ENCODE peak calls at places on chromosome 1, in eight cellular contexts. One of them, this sample, is unnamed.

GRCh38 chr1:67555487-67556296 is 125.5 kb upstream of the SERBP1 start:
- DNase-seq in effector CD4-positive, alpha-beta T cell: no peak
- DNase-seq in naive B cell: no peak
- DNase-seq in fibroblast of lung: no peak
- DNase-seq in C1 segment of cervical spinal cord: no peak
- DNase-seq in NCI-H1092 treated with DMSO at 0.1 percent for 48 hours: no peak
- DNase-seq in fibroblast of mammary gland: no peak
- DNase-seq in stimulated activated naive CD4-positive, alpha-beta T cell treated with Interleukin-2 at 50 U/mL for 16 hours: no peak
- DNase-seq in this sample: no peak

GRCh38 chr1:33050221-33051076 is 13.8 kb upstream of the AK2 start:
- DNase-seq in C1 segment of cervical spinal cord: no peak
- DNase-seq in fibroblast of lung: peak
- DNase-seq in fibroblast of mammary gland: peak
- DNase-seq in stimulated activated naive CD4-positive, alpha-beta T cell treated with Interleukin-2 at 50 U/mL for 16 hours: no peak
- DNase-seq in effector CD4-positive, alpha-beta T cell: no peak
- DNase-seq in NCI-H1092 treated with DMSO at 0.1 percent for 48 hours: no peak
- DNase-seq in naive B cell: no peak
- DNase-seq in this sample: no peak

GRCh38 chr1:110673197-110673701 is 1.5 kb downstream of the KCNA3 start:
- DNase-seq in fibroblast of lung: no peak
- DNase-seq in fibroblast of mammary gland: no peak
- DNase-seq in stimulated activated naive CD4-positive, alpha-beta T cell treated with Interleukin-2 at 50 U/mL for 16 hours: peak
- DNase-seq in NCI-H1092 treated with DMSO at 0.1 percent for 48 hours: peak
- DNase-seq in effector CD4-positive, alpha-beta T cell: no peak
- DNase-seq in naive B cell: no peak
- DNase-seq in C1 segment of cervical spinal cord: no peak
- DNase-seq in this sample: no peak

GRCh38 chr1:171213559-171214454 is 28.7 kb downstream of the FMO2 start:
- DNase-seq in NCI-H1092 treated with DMSO at 0.1 percent for 48 hours: no peak
- DNase-seq in fibroblast of lung: no peak
- DNase-seq in naive B cell: no peak
- DNase-seq in effector CD4-positive, alpha-beta T cell: no peak
- DNase-seq in stimulated activated naive CD4-positive, alpha-beta T cell treated with Interleukin-2 at 50 U/mL for 16 hours: no peak
- DNase-seq in fibroblast of mammary gland: no peak
- DNase-seq in C1 segment of cervical spinal cord: no peak
- DNase-seq in this sample: no peak

GRCh38 chr1:31152181-31152768 is 86.8 kb upstream of the PUM1 start:
- DNase-seq in naive B cell: no peak
- DNase-seq in stimulated activated naive CD4-positive, alpha-beta T cell treated with Interleukin-2 at 50 U/mL for 16 hours: no peak
- DNase-seq in NCI-H1092 treated with DMSO at 0.1 percent for 48 hours: no peak
- DNase-seq in effector CD4-positive, alpha-beta T cell: no peak
- DNase-seq in C1 segment of cervical spinal cord: no peak
- DNase-seq in fibroblast of mammary gland: peak
- DNase-seq in fibroblast of lung: peak
- DNase-seq in this sample: no peak

GRCh38 chr1:203034422-203035110 is 8.3 kb downstream of the PPFIA4 start:
- DNase-seq in C1 segment of cervical spinal cord: no peak
- DNase-seq in effector CD4-positive, alpha-beta T cell: no peak
- DNase-seq in NCI-H1092 treated with DMSO at 0.1 percent for 48 hours: no peak
- DNase-seq in fibroblast of lung: no peak
- DNase-seq in naive B cell: no peak
- DNase-seq in fibroblast of mammary gland: no peak
- DNase-seq in stimulated activated naive CD4-positive, alpha-beta T cell treated with Interleukin-2 at 50 U/mL for 16 hours: no peak
- DNase-seq in this sample: no peak

GRCh38 chr1:18661404-18662285 is 31.0 kb downstream of the PAX7 start:
- DNase-seq in fibroblast of mammary gland: no peak
- DNase-seq in fibroblast of lung: no peak
- DNase-seq in C1 segment of cervical spinal cord: no peak
- DNase-seq in NCI-H1092 treated with DMSO at 0.1 percent for 48 hours: peak
- DNase-seq in effector CD4-positive, alpha-beta T cell: no peak
- DNase-seq in naive B cell: no peak
- DNase-seq in stimulated activated naive CD4-positive, alpha-beta T cell treated with Interleukin-2 at 50 U/mL for 16 hours: no peak
- DNase-seq in this sample: no peak

GRCh38 chr1:59766463-59766862 is 48.3 kb upstream of the HOOK1 start:
- DNase-seq in stimulated activated naive CD4-positive, alpha-beta T cell treated with Interleukin-2 at 50 U/mL for 16 hours: no peak
- DNase-seq in fibroblast of lung: no peak
- DNase-seq in C1 segment of cervical spinal cord: no peak
- DNase-seq in effector CD4-positive, alpha-beta T cell: no peak
- DNase-seq in naive B cell: no peak
- DNase-seq in NCI-H1092 treated with DMSO at 0.1 percent for 48 hours: no peak
- DNase-seq in fibroblast of mammary gland: no peak
- DNase-seq in this sample: no peak

GRCh38 chr1:155006601-155007101 is 4.0 kb downstream of the ZBTB7B start:
- DNase-seq in fibroblast of lung: peak
- DNase-seq in NCI-H1092 treated with DMSO at 0.1 percent for 48 hours: no peak
- DNase-seq in C1 segment of cervical spinal cord: no peak
- DNase-seq in naive B cell: peak
- DNase-seq in effector CD4-positive, alpha-beta T cell: no peak
- DNase-seq in fibroblast of mammary gland: no peak
- DNase-seq in stimulated activated naive CD4-positive, alpha-beta T cell treated with Interleukin-2 at 50 U/mL for 16 hours: peak
- DNase-seq in this sample: peak

GRCh38 chr1:20485527-20486456 is at the start of gene CAMK2N1:
- DNase-seq in effector CD4-positive, alpha-beta T cell: peak
- DNase-seq in C1 segment of cervical spinal cord: peak
- DNase-seq in NCI-H1092 treated with DMSO at 0.1 percent for 48 hours: peak
- DNase-seq in stimulated activated naive CD4-positive, alpha-beta T cell treated with Interleukin-2 at 50 U/mL for 16 hours: peak
- DNase-seq in fibroblast of mammary gland: peak
- DNase-seq in fibroblast of lung: peak
- DNase-seq in naive B cell: peak
- DNase-seq in this sample: peak

GRCh38 chr1:172496678-172497077 is 36.3 kb upstream of the SUCO start:
- DNase-seq in NCI-H1092 treated with DMSO at 0.1 percent for 48 hours: no peak
- DNase-seq in effector CD4-positive, alpha-beta T cell: no peak
- DNase-seq in C1 segment of cervical spinal cord: no peak
- DNase-seq in naive B cell: no peak
- DNase-seq in fibroblast of mammary gland: no peak
- DNase-seq in stimulated activated naive CD4-positive, alpha-beta T cell treated with Interleukin-2 at 50 U/mL for 16 hours: no peak
- DNase-seq in fibroblast of lung: no peak
- DNase-seq in this sample: no peak

GRCh38 chr1:46062651-46063319 is 69.6 kb downstream of the PIK3R3 start:
- DNase-seq in effector CD4-positive, alpha-beta T cell: no peak
- DNase-seq in stimulated activated naive CD4-positive, alpha-beta T cell treated with Interleukin-2 at 50 U/mL for 16 hours: peak
- DNase-seq in NCI-H1092 treated with DMSO at 0.1 percent for 48 hours: no peak
- DNase-seq in fibroblast of mammary gland: peak
- DNase-seq in fibroblast of lung: peak
- DNase-seq in naive B cell: no peak
- DNase-seq in C1 segment of cervical spinal cord: no peak
- DNase-seq in this sample: no peak

GRCh38 chr1:63326473-63327380 is 4.4 kb downstream of the FOXD3 start:
- DNase-seq in stimulated activated naive CD4-positive, alpha-beta T cell treated with Interleukin-2 at 50 U/mL for 16 hours: no peak
- DNase-seq in C1 segment of cervical spinal cord: no peak
- DNase-seq in effector CD4-positive, alpha-beta T cell: no peak
- DNase-seq in NCI-H1092 treated with DMSO at 0.1 percent for 48 hours: no peak
- DNase-seq in fibroblast of lung: peak
- DNase-seq in naive B cell: no peak
- DNase-seq in fibroblast of mammary gland: no peak
- DNase-seq in this sample: no peak

GRCh38 chr1:85279463-85280080 is 3.1 kb upstream of the BCL10 start:
- DNase-seq in fibroblast of mammary gland: no peak
- DNase-seq in stimulated activated naive CD4-positive, alpha-beta T cell treated with Interleukin-2 at 50 U/mL for 16 hours: no peak
- DNase-seq in effector CD4-positive, alpha-beta T cell: no peak
- DNase-seq in C1 segment of cervical spinal cord: no peak
- DNase-seq in fibroblast of lung: no peak
- DNase-seq in NCI-H1092 treated with DMSO at 0.1 percent for 48 hours: no peak
- DNase-seq in naive B cell: no peak
- DNase-seq in this sample: no peak

GRCh38 chr1:39214998-39215873 is 10.7 kb downstream of the MACF1 start:
- DNase-seq in stimulated activated naive CD4-positive, alpha-beta T cell treated with Interleukin-2 at 50 U/mL for 16 hours: peak
- DNase-seq in fibroblast of mammary gland: no peak
- DNase-seq in naive B cell: peak
- DNase-seq in C1 segment of cervical spinal cord: no peak
- DNase-seq in fibroblast of lung: no peak
- DNase-seq in effector CD4-positive, alpha-beta T cell: peak
- DNase-seq in NCI-H1092 treated with DMSO at 0.1 percent for 48 hours: no peak
- DNase-seq in this sample: peak

GRCh38 chr1:59342801-59343575 is 46.1 kb downstream of the FGGY start:
- DNase-seq in C1 segment of cervical spinal cord: no peak
- DNase-seq in fibroblast of mammary gland: no peak
- DNase-seq in effector CD4-positive, alpha-beta T cell: no peak
- DNase-seq in naive B cell: no peak
- DNase-seq in stimulated activated naive CD4-positive, alpha-beta T cell treated with Interleukin-2 at 50 U/mL for 16 hours: no peak
- DNase-seq in fibroblast of lung: no peak
- DNase-seq in NCI-H1092 treated with DMSO at 0.1 percent for 48 hours: no peak
- DNase-seq in this sample: no peak

GRCh38 chr1:95509989-95510388 is 276.0 kb downstream of the RWDD3 start:
- DNase-seq in fibroblast of lung: no peak
- DNase-seq in stimulated activated naive CD4-positive, alpha-beta T cell treated with Interleukin-2 at 50 U/mL for 16 hours: no peak
- DNase-seq in NCI-H1092 treated with DMSO at 0.1 percent for 48 hours: no peak
- DNase-seq in fibroblast of mammary gland: no peak
- DNase-seq in naive B cell: no peak
- DNase-seq in effector CD4-positive, alpha-beta T cell: no peak
- DNase-seq in C1 segment of cervical spinal cord: no peak
- DNase-seq in this sample: no peak

GRCh38 chr1:52668711-52669110 is 29.4 kb downstream of the COA7 start:
- DNase-seq in C1 segment of cervical spinal cord: no peak
- DNase-seq in fibroblast of lung: no peak
- DNase-seq in naive B cell: no peak
- DNase-seq in NCI-H1092 treated with DMSO at 0.1 percent for 48 hours: no peak
- DNase-seq in stimulated activated naive CD4-positive, alpha-beta T cell treated with Interleukin-2 at 50 U/mL for 16 hours: no peak
- DNase-seq in fibroblast of mammary gland: peak
- DNase-seq in effector CD4-positive, alpha-beta T cell: no peak
- DNase-seq in this sample: no peak

GRCh38 chr1:70891444-70891843 is 156.2 kb downstream of the PTGER3 start:
- DNase-seq in fibroblast of lung: no peak
- DNase-seq in C1 segment of cervical spinal cord: no peak
- DNase-seq in NCI-H1092 treated with DMSO at 0.1 percent for 48 hours: no peak
- DNase-seq in fibroblast of mammary gland: no peak
- DNase-seq in stimulated activated naive CD4-positive, alpha-beta T cell treated with Interleukin-2 at 50 U/mL for 16 hours: no peak
- DNase-seq in naive B cell: no peak
- DNase-seq in effector CD4-positive, alpha-beta T cell: no peak
- DNase-seq in this sample: no peak

GRCh38 chr1:233379869-233380438 is 52.4 kb downstream of the MAP3K21 start:
- DNase-seq in naive B cell: no peak
- DNase-seq in C1 segment of cervical spinal cord: no peak
- DNase-seq in stimulated activated naive CD4-positive, alpha-beta T cell treated with Interleukin-2 at 50 U/mL for 16 hours: no peak
- DNase-seq in fibroblast of lung: no peak
- DNase-seq in NCI-H1092 treated with DMSO at 0.1 percent for 48 hours: no peak
- DNase-seq in effector CD4-positive, alpha-beta T cell: no peak
- DNase-seq in fibroblast of mammary gland: no peak
- DNase-seq in this sample: no peak

This sample was measured in central memory CD4-positive, alpha-beta T cell.